ENCODE peak calls at places on chromosomes 12 and 14, in five cellular contexts. One of them, this sample, is unnamed.

GRCh38 chr14:99655521-99655920 is 10.6 kb downstream of the HHIPL1 start:
- DNase-seq in GM23248: peak
- DNase-seq in K562: no peak
- DNase-seq in PC-3: no peak
- DNase-seq in astrocyte: peak
- DNase-seq in this sample: no peak

GRCh38 chr14:104881369-104881979 is 16.4 kb downstream of the CEP170B start:
- DNase-seq in GM23248: no peak
- DNase-seq in K562: no peak
- DNase-seq in PC-3: no peak
- DNase-seq in astrocyte: no peak
- DNase-seq in this sample: no peak

GRCh38 chr14:52455291-52456088 is 96.8 kb downstream of the TXNDC16 start:
- DNase-seq in GM23248: peak
- DNase-seq in K562: no peak
- DNase-seq in PC-3: peak
- DNase-seq in astrocyte: peak
- DNase-seq in this sample: no peak

GRCh38 chr12:14239350-14239934 is 126.0 kb upstream of the ATF7IP start:
- DNase-seq in GM23248: peak
- DNase-seq in K562: no peak
- DNase-seq in PC-3: peak
- DNase-seq in astrocyte: peak
- DNase-seq in this sample: no peak

GRCh38 chr14:35669782-35670181 is 135.8 kb downstream of the INSM2 start:
- DNase-seq in GM23248: peak
- DNase-seq in K562: no peak
- DNase-seq in PC-3: peak
- DNase-seq in astrocyte: peak
- DNase-seq in this sample: no peak

GRCh38 chr12:122499991-122500684 is 594 bp downstream of the ZCCHC8 start:
- DNase-seq in GM23248: peak
- DNase-seq in K562: peak
- DNase-seq in PC-3: peak
- DNase-seq in astrocyte: peak
- DNase-seq in this sample: peak

GRCh38 chr14:31712244-31713127 is 151.3 kb downstream of the NUBPL start:
- DNase-seq in GM23248: no peak
- DNase-seq in K562: no peak
- DNase-seq in PC-3: no peak
- DNase-seq in astrocyte: no peak
- DNase-seq in this sample: no peak

GRCh38 chr14:63938198-63939005 is 85.6 kb downstream of the SYNE2 start:
- DNase-seq in GM23248: no peak
- DNase-seq in K562: no peak
- DNase-seq in PC-3: no peak
- DNase-seq in astrocyte: no peak
- DNase-seq in this sample: no peak

GRCh38 chr12:31034372-31034771 is 39.3 kb upstream of the DDX11 start:
- DNase-seq in GM23248: no peak
- DNase-seq in K562: no peak
- DNase-seq in PC-3: no peak
- DNase-seq in astrocyte: no peak
- DNase-seq in this sample: no peak

GRCh38 chr12:124636138-124636968 is 68.9 kb upstream of the NCOR2 start:
- DNase-seq in GM23248: peak
- DNase-seq in K562: peak
- DNase-seq in PC-3: peak
- DNase-seq in astrocyte: peak
- DNase-seq in this sample: peak

GRCh38 chr12:71421007-71421406 is 18.6 kb upstream of the LGR5 start:
- DNase-seq in GM23248: no peak
- DNase-seq in K562: no peak
- DNase-seq in PC-3: no peak
- DNase-seq in astrocyte: no peak
- DNase-seq in this sample: no peak

GRCh38 chr12:93883436-93884154 is 206.4 kb downstream of the CRADD start:
- DNase-seq in GM23248: peak
- DNase-seq in K562: no peak
- DNase-seq in PC-3: peak
- DNase-seq in astrocyte: peak
- DNase-seq in this sample: no peak

GRCh38 chr12:29414368-29414767 is 33.4 kb upstream of the ERGIC2 start:
- DNase-seq in GM23248: peak
- DNase-seq in K562: no peak
- DNase-seq in PC-3: no peak
- DNase-seq in astrocyte: no peak
- DNase-seq in this sample: no peak

GRCh38 chr14:40870252-40870651 is 736.4 kb upstream of the LRFN5 start:
- DNase-seq in GM23248: no peak
- DNase-seq in K562: no peak
- DNase-seq in PC-3: peak
- DNase-seq in astrocyte: no peak
- DNase-seq in this sample: no peak

GRCh38 chr12:33752854-33753253 is 269.4 kb upstream of the ALG10 start:
- DNase-seq in GM23248: no peak
- DNase-seq in K562: peak
- DNase-seq in PC-3: peak
- DNase-seq in astrocyte: no peak
- DNase-seq in this sample: no peak

GRCh38 chr14:65936342-65936741 is 523.8 kb downstream of the FUT8 start:
- DNase-seq in GM23248: no peak
- DNase-seq in K562: no peak
- DNase-seq in PC-3: no peak
- DNase-seq in astrocyte: no peak
- DNase-seq in this sample: no peak

GRCh38 chr14:34460295-34460694 is 1.7 kb downstream of the SPTSSA start:
- DNase-seq in GM23248: no peak
- DNase-seq in K562: no peak
- DNase-seq in PC-3: no peak
- DNase-seq in astrocyte: no peak
- DNase-seq in this sample: no peak

GRCh38 chr12:64400041-64400440 is 4.2 kb upstream of the XPOT start:
- DNase-seq in GM23248: peak
- DNase-seq in K562: peak
- DNase-seq in PC-3: no peak
- DNase-seq in astrocyte: peak
- DNase-seq in this sample: no peak

GRCh38 chr12:27083861-27084271 is 1.5 kb upstream of the C12orf71 start:
- DNase-seq in GM23248: peak
- DNase-seq in K562: no peak
- DNase-seq in PC-3: no peak
- DNase-seq in astrocyte: peak
- DNase-seq in this sample: no peak

GRCh38 chr14:40983604-40984003 is 623.1 kb upstream of the LRFN5 start:
- DNase-seq in GM23248: no peak
- DNase-seq in K562: no peak
- DNase-seq in PC-3: peak
- DNase-seq in astrocyte: peak
- DNase-seq in this sample: no peak

GRCh38 chr14:99936738-99937474 is 128.3 kb upstream of the EVL start:
- DNase-seq in GM23248: no peak
- DNase-seq in K562: no peak
- DNase-seq in PC-3: no peak
- DNase-seq in astrocyte: no peak
- DNase-seq in this sample: no peak

GRCh38 chr14:74263181-74263580 is 23.9 kb downstream of the VSX2 start:
- DNase-seq in GM23248: no peak
- DNase-seq in K562: no peak
- DNase-seq in PC-3: no peak
- DNase-seq in astrocyte: no peak
- DNase-seq in this sample: no peak

GRCh38 chr14:104753528-104754212 is 723 bp downstream of the SIVA1 start:
- DNase-seq in GM23248: peak
- DNase-seq in K562: no peak
- DNase-seq in PC-3: peak
- DNase-seq in astrocyte: no peak
- DNase-seq in this sample: no peak

GRCh38 chr14:103136388-103137271 is 13.4 kb downstream of the TNFAIP2 start:
- DNase-seq in GM23248: peak
- DNase-seq in K562: peak
- DNase-seq in PC-3: peak
- DNase-seq in astrocyte: peak
- DNase-seq in this sample: no peak

GRCh38 chr14:72962829-72963312 is 36.6 kb downstream of the DCAF4 start:
- DNase-seq in GM23248: peak
- DNase-seq in K562: peak
- DNase-seq in PC-3: peak
- DNase-seq in astrocyte: peak
- DNase-seq in this sample: no peak

GRCh38 chr12:87413784-87414183 is 615.4 kb downstream of the C12orf50 start:
- DNase-seq in GM23248: peak
- DNase-seq in K562: no peak
- DNase-seq in PC-3: no peak
- DNase-seq in astrocyte: peak
- DNase-seq in this sample: peak

GRCh38 chr14:100438678-100439592 is 115.8 kb downstream of the SLC25A47 start:
- DNase-seq in GM23248: peak
- DNase-seq in K562: no peak
- DNase-seq in PC-3: peak
- DNase-seq in astrocyte: peak
- DNase-seq in this sample: no peak

GRCh38 chr12:124513297-124513867 is 54.0 kb downstream of the NCOR2 start:
- DNase-seq in GM23248: no peak
- DNase-seq in K562: no peak
- DNase-seq in PC-3: peak
- DNase-seq in astrocyte: no peak
- DNase-seq in this sample: no peak

GRCh38 chr12:123067654-123068053 is 83.2 kb downstream of the PITPNM2 start:
- DNase-seq in GM23248: no peak
- DNase-seq in K562: no peak
- DNase-seq in PC-3: no peak
- DNase-seq in astrocyte: no peak
- DNase-seq in this sample: no peak

DNA sequence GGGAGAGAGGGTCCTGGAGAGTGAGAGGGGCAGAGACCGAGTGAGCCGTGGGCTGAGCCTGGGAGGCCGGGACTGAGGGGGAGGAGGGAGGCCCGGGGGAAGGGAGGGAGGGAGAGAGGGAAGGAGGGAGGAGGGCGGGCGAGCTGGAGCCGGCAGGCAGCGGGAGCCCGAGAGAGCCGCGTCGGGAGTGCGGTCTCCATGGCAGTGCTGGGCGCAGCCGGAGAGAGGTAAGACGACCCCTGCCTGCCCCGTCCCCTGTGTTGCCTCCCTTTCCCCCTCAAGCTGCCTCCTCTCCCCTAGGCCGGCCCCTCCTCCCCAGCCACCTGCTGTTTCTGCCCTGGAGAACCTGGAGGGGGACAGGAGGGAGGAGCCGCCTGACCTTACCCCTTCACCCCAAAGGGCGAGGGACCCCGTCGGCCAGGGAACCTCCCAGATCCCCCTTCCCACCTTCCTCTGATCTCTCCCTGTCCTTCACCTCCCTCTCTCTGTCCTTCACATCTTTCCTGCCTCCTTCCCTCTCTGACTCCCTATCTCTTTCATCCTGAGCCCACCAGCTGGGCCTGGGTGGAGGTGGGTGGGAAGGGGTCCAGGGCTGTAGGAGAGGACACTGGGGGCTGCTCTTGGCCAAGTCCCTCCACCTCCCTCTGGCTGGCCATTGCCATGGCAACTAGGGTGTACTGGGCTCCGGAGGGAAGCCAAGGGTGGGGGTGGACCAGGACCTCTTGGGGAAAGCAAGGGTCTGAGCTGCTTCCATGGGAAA is at the start of gene GPR162:
- DNase-seq in GM23248: peak
- DNase-seq in K562: peak
- DNase-seq in PC-3: no peak
- DNase-seq in astrocyte: peak
- DNase-seq in this sample: no peak
- TF ChIP-seq EZH2 in GM23248: no peak
- TF ChIP-seq EZH2 in K562: no peak
- TF ChIP-seq EZH2 in PC-3: no peak
- TF ChIP-seq EZH2 in astrocyte: no peak
- TF ChIP-seq EZH2 in this sample: no peak

DNA sequence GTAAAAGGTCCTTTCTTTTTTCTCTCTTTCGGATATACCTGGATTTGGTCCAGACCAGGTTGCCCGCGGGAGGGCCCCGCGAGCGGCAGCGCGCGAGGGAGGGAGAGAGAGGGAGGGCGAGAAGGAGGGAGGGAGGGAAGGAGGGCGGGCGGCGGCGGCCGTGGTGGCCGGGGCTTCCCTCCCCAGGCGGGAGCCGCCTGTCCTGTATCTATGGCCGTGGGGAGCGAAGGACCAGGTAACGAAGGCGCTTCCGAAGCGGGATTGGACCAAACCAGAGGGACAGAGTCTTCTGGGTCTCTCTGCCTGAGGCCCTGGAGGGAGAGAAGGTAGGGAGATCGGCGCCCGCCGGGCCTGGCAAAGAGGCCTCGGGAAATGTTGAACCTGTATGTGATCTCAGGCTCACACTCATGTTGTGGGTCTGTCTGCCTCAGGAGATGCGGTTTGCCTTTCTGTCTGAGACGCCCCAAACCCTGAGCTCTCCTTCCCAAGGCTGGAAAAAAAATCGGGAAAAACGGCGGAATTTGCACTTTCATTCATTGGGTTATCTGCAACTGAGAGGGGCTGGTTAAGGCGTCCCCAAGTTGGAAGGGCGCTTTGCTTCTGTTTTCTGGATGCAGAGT is 5.2 kb upstream of the HOXC9 start:
- DNase-seq in GM23248: no peak
- DNase-seq in K562: peak
- DNase-seq in PC-3: no peak
- DNase-seq in astrocyte: no peak
- DNase-seq in this sample: no peak
- TF ChIP-seq EZH2 in GM23248: peak
- TF ChIP-seq EZH2 in K562: no peak
- TF ChIP-seq EZH2 in PC-3: no peak
- TF ChIP-seq EZH2 in astrocyte: peak
- TF ChIP-seq EZH2 in this sample: no peak

DNA sequence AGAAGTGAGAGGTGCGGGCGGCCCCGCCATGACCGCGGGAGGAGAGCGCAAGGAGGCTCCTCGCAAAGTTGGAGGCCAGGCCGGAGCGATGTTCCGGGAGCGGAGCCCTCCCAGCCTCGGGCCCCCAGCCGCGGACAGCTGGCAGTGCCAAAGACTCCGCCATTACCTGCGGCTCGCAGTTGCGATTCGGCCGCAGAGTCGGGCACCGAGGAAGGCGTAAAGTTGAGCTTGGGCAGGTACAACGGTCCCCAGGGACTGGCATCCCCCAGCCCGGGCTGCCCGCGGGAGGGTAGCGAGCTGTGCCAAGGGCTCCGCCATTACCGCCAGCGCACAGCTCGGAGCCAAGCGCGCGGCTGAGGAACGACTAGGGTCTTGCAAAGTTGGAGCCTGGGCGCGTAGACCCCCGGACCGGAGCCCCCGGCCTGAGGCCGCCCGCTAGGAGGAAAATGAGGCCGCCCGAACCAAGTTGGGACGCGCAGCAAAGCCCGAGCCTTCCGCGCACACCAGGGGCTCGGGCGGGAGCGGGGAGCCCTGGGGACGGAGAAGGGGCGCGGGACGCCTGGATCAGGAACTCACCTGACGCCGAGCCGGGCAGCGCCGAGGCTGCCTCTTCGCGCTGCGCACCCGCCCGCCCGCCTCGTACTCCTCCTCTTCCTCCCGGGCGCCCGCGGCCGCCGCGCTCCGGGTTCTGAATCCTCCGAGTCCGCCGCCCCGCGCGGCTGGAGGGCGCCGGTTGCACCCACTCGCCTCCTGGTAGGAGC is 695 bp downstream of the NOS1 start:
- DNase-seq in GM23248: no peak
- DNase-seq in K562: no peak
- DNase-seq in PC-3: no peak
- DNase-seq in astrocyte: no peak
- DNase-seq in this sample: no peak
- TF ChIP-seq EZH2 in GM23248: peak
- TF ChIP-seq EZH2 in K562: no peak
- TF ChIP-seq EZH2 in PC-3: peak
- TF ChIP-seq EZH2 in astrocyte: peak
- TF ChIP-seq EZH2 in this sample: no peak

GRCh38 chr12:16608346-16608745 is 2.4 kb upstream of the LMO3 start:
- DNase-seq in GM23248: no peak
- DNase-seq in K562: no peak
- DNase-seq in PC-3: no peak
- DNase-seq in astrocyte: no peak
- DNase-seq in this sample: no peak
- TF ChIP-seq EZH2 in GM23248: no peak
- TF ChIP-seq EZH2 in K562: no peak
- TF ChIP-seq EZH2 in PC-3: no peak
- TF ChIP-seq EZH2 in astrocyte: no peak
- TF ChIP-seq EZH2 in this sample: no peak